ENCODE peak calls at places on chromosomes 3 and 15, in nine cellular contexts. One of them, this sample, is unnamed.

GRCh38 chr3:42507252-42507651 is 4.8 kb downstream of the VIPR1 start:
- DNase-seq in body of pancreas: peak; percentile 72
- DNase-seq in psoas muscle: no peak
- DNase-seq in GM23248: no peak
- DNase-seq in sigmoid colon: peak; percentile 61
- DNase-seq in naive thymus-derived CD4-positive, alpha-beta T cell: no peak
- DNase-seq in GM23338: no peak
- DNase-seq in neural progenitor cell: no peak
- DNase-seq in upper lobe of right lung: peak; percentile 63
- DNase-seq in this sample: peak; percentile 56

GRCh38 chr3:194306109-194306686 is 44.9 kb downstream of the CPN2 start:
- DNase-seq in GM23248: no peak
- DNase-seq in sigmoid colon: peak; percentile 63
- DNase-seq in naive thymus-derived CD4-positive, alpha-beta T cell: peak; percentile 75
- DNase-seq in neural progenitor cell: no peak
- DNase-seq in upper lobe of right lung: peak; percentile 53
- DNase-seq in psoas muscle: no peak
- DNase-seq in GM23338: no peak
- DNase-seq in body of pancreas: no peak
- DNase-seq in this sample: no peak

GRCh38 chr3:99920530-99921376 is 103.1 kb downstream of the CMSS1 start:
- DNase-seq in GM23338: peak; percentile 50
- DNase-seq in psoas muscle: peak; percentile 66
- DNase-seq in GM23248: peak; percentile 60
- DNase-seq in sigmoid colon: peak; percentile 86
- DNase-seq in body of pancreas: peak; percentile 87
- DNase-seq in neural progenitor cell: peak; percentile 32
- DNase-seq in upper lobe of right lung: peak; percentile 65
- DNase-seq in naive thymus-derived CD4-positive, alpha-beta T cell: no peak
- DNase-seq in this sample: no peak

GRCh38 chr3:50630916-50631315 is 14.0 kb downstream of the MAPKAPK3 start:
- DNase-seq in neural progenitor cell: no peak
- DNase-seq in naive thymus-derived CD4-positive, alpha-beta T cell: no peak
- DNase-seq in GM23338: no peak
- DNase-seq in GM23248: no peak
- DNase-seq in sigmoid colon: no peak
- DNase-seq in body of pancreas: no peak
- DNase-seq in upper lobe of right lung: no peak
- DNase-seq in psoas muscle: no peak
- DNase-seq in this sample: no peak

GRCh38 chr3:193938613-193939012 is 197.3 kb upstream of the HES1 start:
- DNase-seq in psoas muscle: no peak
- DNase-seq in upper lobe of right lung: no peak
- DNase-seq in GM23248: no peak
- DNase-seq in naive thymus-derived CD4-positive, alpha-beta T cell: no peak
- DNase-seq in neural progenitor cell: peak; percentile 90
- DNase-seq in GM23338: peak; percentile 48
- DNase-seq in body of pancreas: no peak
- DNase-seq in sigmoid colon: no peak
- DNase-seq in this sample: peak; percentile 51

GRCh38 chr3:106514431-106514830 is 645.6 kb upstream of the CBLB start:
- DNase-seq in sigmoid colon: no peak
- DNase-seq in psoas muscle: no peak
- DNase-seq in naive thymus-derived CD4-positive, alpha-beta T cell: no peak
- DNase-seq in GM23338: no peak
- DNase-seq in GM23248: no peak
- DNase-seq in neural progenitor cell: no peak
- DNase-seq in body of pancreas: no peak
- DNase-seq in upper lobe of right lung: no peak
- DNase-seq in this sample: no peak

GRCh38 chr15:42576040-42576594 is 711 bp downstream of the STARD9 start:
- DNase-seq in sigmoid colon: no peak
- DNase-seq in psoas muscle: no peak
- DNase-seq in upper lobe of right lung: no peak
- DNase-seq in neural progenitor cell: no peak
- DNase-seq in naive thymus-derived CD4-positive, alpha-beta T cell: no peak
- DNase-seq in body of pancreas: no peak
- DNase-seq in GM23248: no peak
- DNase-seq in GM23338: no peak
- DNase-seq in this sample: peak; percentile 34

GRCh38 chr3:126465928-126466564 is 9.6 kb downstream of the ZXDC start:
- DNase-seq in neural progenitor cell: no peak
- DNase-seq in body of pancreas: peak; percentile 68
- DNase-seq in psoas muscle: no peak
- DNase-seq in naive thymus-derived CD4-positive, alpha-beta T cell: no peak
- DNase-seq in sigmoid colon: peak; percentile 66
- DNase-seq in GM23338: no peak
- DNase-seq in GM23248: no peak
- DNase-seq in upper lobe of right lung: peak; percentile 85
- DNase-seq in this sample: no peak

GRCh38 chr3:129305592-129306091 is 27.0 kb downstream of the HMCES start:
- DNase-seq in naive thymus-derived CD4-positive, alpha-beta T cell: no peak
- DNase-seq in neural progenitor cell: peak; percentile 98
- DNase-seq in psoas muscle: peak; percentile 81
- DNase-seq in upper lobe of right lung: peak; percentile 95
- DNase-seq in GM23248: peak; percentile 77
- DNase-seq in GM23338: peak; percentile 100
- DNase-seq in sigmoid colon: peak; percentile 96
- DNase-seq in body of pancreas: peak; percentile 90
- DNase-seq in this sample: peak; percentile 98

DNA sequence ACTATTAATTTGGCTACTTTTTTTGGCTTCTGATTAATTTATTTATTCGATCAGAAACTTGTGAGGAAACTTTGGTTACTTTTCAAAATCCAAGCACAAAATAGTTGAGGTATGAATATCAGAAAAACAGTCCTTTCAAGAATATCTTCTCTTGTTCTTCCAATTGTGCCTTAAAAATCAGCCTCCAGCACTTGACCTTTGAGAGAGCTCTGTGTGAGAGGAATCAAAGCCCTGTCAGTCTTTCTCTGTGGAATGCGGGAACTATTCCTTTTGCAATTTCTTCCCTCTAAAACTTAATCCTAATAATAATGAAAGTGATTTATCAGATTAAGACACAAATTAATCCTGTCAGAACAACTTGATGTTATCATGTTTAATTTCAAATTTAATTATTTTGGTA is 185.9 kb downstream of the ABHD5 start:
- DNase-seq in upper lobe of right lung: no peak
- DNase-seq in naive thymus-derived CD4-positive, alpha-beta T cell: no peak
- DNase-seq in GM23248: no peak
- DNase-seq in sigmoid colon: no peak
- DNase-seq in body of pancreas: no peak
- DNase-seq in psoas muscle: no peak
- DNase-seq in GM23338: no peak
- DNase-seq in neural progenitor cell: no peak
- DNase-seq in this sample: no peak
- H3K4me3 ChIP-seq in upper lobe of right lung: no peak overlapping the region
- H3K4me3 ChIP-seq in naive thymus-derived CD4-positive, alpha-beta T cell: no peak overlapping the region
- H3K4me3 ChIP-seq in GM23248: no peak overlapping the region
- H3K4me3 ChIP-seq in sigmoid colon: no peak overlapping the region
- H3K4me3 ChIP-seq in body of pancreas: no peak overlapping the region
- H3K4me3 ChIP-seq in psoas muscle: no peak overlapping the region
- H3K4me3 ChIP-seq in GM23338: no peak overlapping the region
- H3K4me3 ChIP-seq in neural progenitor cell: no peak overlapping the region
- H3K4me3 ChIP-seq in this sample: no peak overlapping the region

DNA sequence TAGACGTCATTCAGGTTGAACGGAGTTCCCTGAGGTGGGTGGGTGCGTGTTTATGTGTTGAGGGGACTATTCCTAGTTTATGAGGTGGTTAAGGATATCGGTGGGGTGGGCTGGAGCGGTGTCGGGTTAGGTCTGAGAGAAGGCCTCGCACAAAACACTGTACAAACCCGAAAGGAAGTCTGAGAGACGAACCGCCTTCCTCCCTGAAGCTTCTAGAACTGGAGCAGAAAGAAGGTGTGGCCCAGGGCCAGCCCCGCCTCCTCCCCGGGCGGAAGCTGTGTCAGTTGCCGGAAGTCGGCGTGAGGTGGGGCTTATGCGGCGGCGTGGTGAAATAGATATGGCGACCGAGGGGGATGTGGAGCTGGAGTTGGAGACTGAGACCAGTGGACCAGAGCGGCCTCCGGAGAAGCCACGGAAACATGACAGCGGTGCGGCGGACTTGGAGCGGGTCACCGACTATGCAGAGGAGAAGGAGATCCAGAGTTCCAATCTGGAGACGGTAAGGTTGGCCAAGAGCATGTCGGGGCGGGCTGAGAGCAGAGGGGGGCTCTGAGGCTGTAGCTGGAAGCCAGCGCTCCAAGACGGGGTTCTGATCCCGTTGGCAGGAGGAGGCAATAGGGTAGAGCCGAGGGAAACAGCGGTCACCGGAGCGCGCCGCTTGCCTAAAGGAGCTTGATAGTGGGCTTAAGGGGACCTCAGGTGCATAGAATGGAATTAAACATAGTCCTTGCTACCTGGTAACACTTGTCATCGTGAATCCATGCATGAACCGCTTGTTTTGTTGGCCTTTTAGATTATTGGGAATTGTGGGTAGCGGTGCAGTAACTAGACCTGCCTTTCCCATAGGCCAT is at the start of gene HYPK:
- DNase-seq in upper lobe of right lung: peak; percentile 96
- DNase-seq in GM23248: peak; percentile 95
- DNase-seq in psoas muscle: peak; percentile 93
- DNase-seq in naive thymus-derived CD4-positive, alpha-beta T cell: peak; percentile 92
- DNase-seq in GM23338: peak; percentile 93
- DNase-seq in neural progenitor cell: peak; percentile 86
- DNase-seq in sigmoid colon: peak; percentile 98
- DNase-seq in body of pancreas: peak; percentile 94
- DNase-seq in this sample: peak; percentile 92
- H3K36me3 ChIP-seq in upper lobe of right lung: peaks cover 70% of the 10 kb centered on the region
- H3K36me3 ChIP-seq in GM23248: peaks cover 27% of the 10 kb centered on the region
- H3K36me3 ChIP-seq in psoas muscle: peaks cover 1% of the 10 kb centered on the region
- H3K36me3 ChIP-seq in naive thymus-derived CD4-positive, alpha-beta T cell: peaks cover 65% of the 10 kb centered on the region
- H3K36me3 ChIP-seq in GM23338: peaks cover 9% of the 10 kb centered on the region
- H3K36me3 ChIP-seq in neural progenitor cell: no peaks in the 10 kb centered on the region
- H3K36me3 ChIP-seq in sigmoid colon: no peaks in the 10 kb centered on the region
- H3K36me3 ChIP-seq in body of pancreas: no peaks in the 10 kb centered on the region
- H3K36me3 ChIP-seq in this sample: peaks cover 13% of the 10 kb centered on the region

GRCh38 chr3:139450155-139450554 is 26.2 kb downstream of the RBP2 start:
- DNase-seq in neural progenitor cell: no peak
- DNase-seq in psoas muscle: no peak
- DNase-seq in upper lobe of right lung: no peak
- DNase-seq in sigmoid colon: no peak
- DNase-seq in body of pancreas: no peak
- DNase-seq in GM23248: no peak
- DNase-seq in naive thymus-derived CD4-positive, alpha-beta T cell: no peak
- DNase-seq in GM23338: no peak
- DNase-seq in this sample: no peak
- H3K4me3 ChIP-seq in neural progenitor cell: no peak overlapping the region
- H3K4me3 ChIP-seq in psoas muscle: no peak overlapping the region
- H3K4me3 ChIP-seq in upper lobe of right lung: no peak overlapping the region
- H3K4me3 ChIP-seq in sigmoid colon: no peak overlapping the region
- H3K4me3 ChIP-seq in body of pancreas: no peak overlapping the region
- H3K4me3 ChIP-seq in GM23248: no peak overlapping the region
- H3K4me3 ChIP-seq in naive thymus-derived CD4-positive, alpha-beta T cell: no peak overlapping the region
- H3K4me3 ChIP-seq in GM23338: no peak overlapping the region
- H3K4me3 ChIP-seq in this sample: no peak overlapping the region

GRCh38 chr15:66328721-66329220 is 27.7 kb downstream of the TIPIN start:
- DNase-seq in GM23338: no peak
- DNase-seq in psoas muscle: no peak
- DNase-seq in neural progenitor cell: no peak
- DNase-seq in sigmoid colon: no peak
- DNase-seq in upper lobe of right lung: no peak
- DNase-seq in naive thymus-derived CD4-positive, alpha-beta T cell: no peak
- DNase-seq in GM23248: no peak
- DNase-seq in body of pancreas: no peak
- DNase-seq in this sample: no peak
- H3K36me3 ChIP-seq in GM23338: peaks cover 28% of the 10 kb centered on the region
- H3K36me3 ChIP-seq in psoas muscle: peaks cover 4% of the 10 kb centered on the region
- H3K36me3 ChIP-seq in neural progenitor cell: peaks cover 8% of the 10 kb centered on the region
- H3K36me3 ChIP-seq in sigmoid colon: peaks cover 37% of the 10 kb centered on the region
- H3K36me3 ChIP-seq in upper lobe of right lung: peaks cover 100% of the 10 kb centered on the region
- H3K36me3 ChIP-seq in naive thymus-derived CD4-positive, alpha-beta T cell: peaks cover 74% of the 10 kb centered on the region
- H3K36me3 ChIP-seq in GM23248: peaks cover 42% of the 10 kb centered on the region
- H3K36me3 ChIP-seq in body of pancreas: peaks cover 6% of the 10 kb centered on the region
- H3K36me3 ChIP-seq in this sample: peaks cover 5% of the 10 kb centered on the region

GRCh38 chr15:91940466-91941381 is 87.2 kb downstream of the SLCO3A1 start:
- DNase-seq in body of pancreas: no peak
- DNase-seq in GM23338: peak; percentile 27
- DNase-seq in upper lobe of right lung: peak; percentile 79
- DNase-seq in GM23248: no peak
- DNase-seq in psoas muscle: no peak
- DNase-seq in naive thymus-derived CD4-positive, alpha-beta T cell: no peak
- DNase-seq in neural progenitor cell: no peak
- DNase-seq in sigmoid colon: no peak
- DNase-seq in this sample: no peak

GRCh38 chr15:91939432-91939831 is 85.9 kb downstream of the SLCO3A1 start:
- DNase-seq in body of pancreas: peak; percentile 43
- DNase-seq in GM23248: no peak
- DNase-seq in naive thymus-derived CD4-positive, alpha-beta T cell: no peak
- DNase-seq in neural progenitor cell: no peak
- DNase-seq in GM23338: no peak
- DNase-seq in sigmoid colon: no peak
- DNase-seq in upper lobe of right lung: no peak
- DNase-seq in psoas muscle: no peak
- DNase-seq in this sample: no peak

GRCh38 chr15:91941871-91942270 is 88.4 kb downstream of the SLCO3A1 start:
- DNase-seq in psoas muscle: no peak
- DNase-seq in naive thymus-derived CD4-positive, alpha-beta T cell: peak; percentile 11
- DNase-seq in GM23248: peak; percentile 32
- DNase-seq in body of pancreas: no peak
- DNase-seq in neural progenitor cell: no peak
- DNase-seq in GM23338: no peak
- DNase-seq in sigmoid colon: no peak
- DNase-seq in upper lobe of right lung: no peak
- DNase-seq in this sample: no peak

DNA sequence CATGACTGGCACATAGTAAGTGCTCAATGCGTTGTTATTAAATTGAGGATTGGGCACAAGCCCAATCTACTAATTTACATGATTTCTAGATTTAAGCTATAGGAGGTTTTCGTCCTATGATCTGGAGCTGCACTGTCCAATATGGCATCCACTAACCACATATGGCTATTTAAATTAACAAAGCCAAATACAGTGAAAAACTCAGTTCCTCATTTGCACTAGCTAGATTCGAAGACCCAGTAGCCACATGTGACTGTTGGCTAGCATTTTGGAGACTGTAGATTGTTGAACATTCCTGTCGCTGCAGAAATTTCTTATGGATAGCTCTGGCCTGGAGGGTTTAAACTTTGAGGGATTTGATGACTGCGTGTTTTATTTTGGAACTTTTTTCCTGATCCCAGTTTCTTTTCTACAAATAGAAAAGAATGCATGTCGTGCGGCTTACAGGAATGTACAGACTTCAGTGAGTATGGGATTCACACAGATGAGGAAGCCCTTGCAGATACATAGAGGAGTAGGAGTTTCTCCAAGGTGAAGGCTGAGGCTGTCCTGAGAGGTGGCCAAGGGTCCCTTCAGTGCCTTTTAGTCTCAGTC is 82.8 kb downstream of the SLCO3A1 start:
- DNase-seq in GM23248: no peak
- DNase-seq in upper lobe of right lung: no peak
- DNase-seq in body of pancreas: no peak
- DNase-seq in sigmoid colon: no peak
- DNase-seq in GM23338: no peak
- DNase-seq in naive thymus-derived CD4-positive, alpha-beta T cell: no peak
- DNase-seq in neural progenitor cell: no peak
- DNase-seq in psoas muscle: no peak
- DNase-seq in this sample: no peak
- H3K4me3 ChIP-seq in GM23248: no peak overlapping the region
- H3K4me3 ChIP-seq in upper lobe of right lung: no peak overlapping the region
- H3K4me3 ChIP-seq in body of pancreas: no peak overlapping the region
- H3K4me3 ChIP-seq in sigmoid colon: no peak overlapping the region
- H3K4me3 ChIP-seq in GM23338: no peak overlapping the region
- H3K4me3 ChIP-seq in naive thymus-derived CD4-positive, alpha-beta T cell: no peak overlapping the region
- H3K4me3 ChIP-seq in neural progenitor cell: no peak overlapping the region
- H3K4me3 ChIP-seq in psoas muscle: no peak overlapping the region
- H3K4me3 ChIP-seq in this sample: no peak overlapping the region

GRCh38 chr3:124653788-124654469 is 76.3 kb upstream of the UMPS start:
- DNase-seq in upper lobe of right lung: no peak
- DNase-seq in neural progenitor cell: no peak
- DNase-seq in psoas muscle: no peak
- DNase-seq in GM23248: no peak
- DNase-seq in GM23338: no peak
- DNase-seq in naive thymus-derived CD4-positive, alpha-beta T cell: no peak
- DNase-seq in body of pancreas: no peak
- DNase-seq in sigmoid colon: no peak
- DNase-seq in this sample: no peak
- H3K36me3 ChIP-seq in upper lobe of right lung: no peaks in the 10 kb centered on the region
- H3K36me3 ChIP-seq in neural progenitor cell: no peaks in the 10 kb centered on the region
- H3K36me3 ChIP-seq in psoas muscle: no peaks in the 10 kb centered on the region
- H3K36me3 ChIP-seq in GM23248: no peaks in the 10 kb centered on the region
- H3K36me3 ChIP-seq in GM23338: no peaks in the 10 kb centered on the region
- H3K36me3 ChIP-seq in naive thymus-derived CD4-positive, alpha-beta T cell: no peaks in the 10 kb centered on the region
- H3K36me3 ChIP-seq in body of pancreas: no peaks in the 10 kb centered on the region
- H3K36me3 ChIP-seq in sigmoid colon: no peaks in the 10 kb centered on the region
- H3K36me3 ChIP-seq in this sample: no peaks in the 10 kb centered on the region